ENCODE peak calls at places on chromosomes 11 and 22, in five cellular contexts. H is astrocyte of the spinal cord, P is ovary, E is left ventricle myocardium inferior, K is uterus. U is an unnamed sample.

GRCh38 chr11:75241036-75241905 is 697 bp downstream of the TPBGL start:
- DNase-seq in H (peak; percentile 76), P (peak; percentile 68), E (peak; percentile 83), K (peak; percentile 87), U (peak; percentile 27)

GRCh38 chr11:2447951-2448650 is 3.3 kb downstream of the KCNQ1 start:
- DNase-seq in H (no peak), P (no peak), E (no peak), K (no peak), U (no peak)

GRCh38 chr11:108958446-108959123 is 293.7 kb downstream of the DDX10 start:
- DNase-seq in H (peak; percentile 68), P (no peak), E (no peak), K (no peak), U (no peak)

GRCh38 chr11:69665669-69666068 is 9.5 kb downstream of the LTO1 start:
- DNase-seq in H (no peak), P (no peak), E (no peak), K (no peak), U (no peak)

GRCh38 chr11:119878990-119879389 is 150.0 kb upstream of the NECTIN1 start:
- DNase-seq in H (no peak), P (no peak), E (no peak), K (no peak), U (no peak)

GRCh38 chr11:126434950-126435335 is 79.5 kb downstream of the ST3GAL4 start:
- DNase-seq in H (no peak), P (no peak), E (no peak), K (no peak), U (no peak)

GRCh38 chr11:70788247-70789022 is 390.1 kb downstream of the CTTN start:
- DNase-seq in H (peak; percentile 88), P (no peak), E (no peak), K (no peak), U (peak; percentile 76)

GRCh38 chr11:14620027-14620511 is 23.5 kb upstream of the PDE3B start:
- DNase-seq in H (peak; percentile 19), P (no peak), E (no peak), K (no peak), U (peak; percentile 38)

GRCh38 chr22:49655168-49655812 is 172.4 kb downstream of the BRD1 start:
- DNase-seq in H (no peak), P (no peak), E (no peak), K (no peak), U (no peak)

GRCh38 chr11:57776101-57776511 is 14.5 kb downstream of the CTNND1 start:
- DNase-seq in H (peak; percentile 73), P (no peak), E (peak; percentile 31), K (no peak), U (peak; percentile 76)

GRCh38 chr11:57779275-57779674 is 17.7 kb downstream of the CTNND1 start:
- DNase-seq in H (peak; percentile 64), P (no peak), E (no peak), K (no peak), U (no peak)

GRCh38 chr11:57776577-57776976 is 15.0 kb downstream of the CTNND1 start:
- DNase-seq in H (no peak), P (no peak), E (no peak), K (no peak), U (no peak)

GRCh38 chr11:57777969-57778317 is 16.3 kb downstream of the CTNND1 start:
- DNase-seq in H (peak; percentile 51), P (no peak), E (no peak), K (no peak), U (no peak)

GRCh38 chr11:57778318-57779037 is 16.9 kb downstream of the CTNND1 start:
- DNase-seq in H (peak; percentile 98), P (peak; percentile 94), E (peak; percentile 92), K (peak; percentile 82), U (peak; percentile 100)
- H3K4me3 ChIP-seq in H (peak overlapping the region; percentile 9), P (peak overlapping the region; percentile 17), E (peak overlapping the region; percentile 54), K (no peak overlapping the region), U (peak overlapping the region; percentile 23)

GRCh38 chr22:31628969-31629723 is 32.9 kb downstream of the PISD start:
- DNase-seq in H (no peak), P (no peak), E (no peak), K (no peak), U (no peak)

GRCh38 chr22:31628362-31628761 is 33.7 kb downstream of the PISD start:
- DNase-seq in H (no peak), P (no peak), E (no peak), K (no peak), U (no peak)

GRCh38 chr22:31630331-31631329 is 31.4 kb downstream of the PISD start:
- DNase-seq in H (peak; percentile 79), P (peak; percentile 79), E (peak; percentile 82), K (peak; percentile 81), U (no peak)

GRCh38 chr22:31631381-31631780 is 30.6 kb downstream of the PISD start:
- DNase-seq in H (no peak), P (no peak), E (no peak), K (no peak), U (no peak)

GRCh38 chr22:31629741-31630184 is 32.3 kb downstream of the PISD start:
- DNase-seq in H (no peak), P (no peak), E (no peak), K (no peak), U (no peak)
- TF ChIP-seq CTCF in H (no peak), P (no peak), E (no peak), K (no peak), U (no peak)

GRCh38 chr11:64544616-64545296 is 46.3 kb upstream of the SLC22A12 start:
- DNase-seq in H (no peak), P (no peak), E (no peak), K (no peak), U (no peak)
- H3K4me3 ChIP-seq in H (no peak overlapping the region), P (no peak overlapping the region), E (no peak overlapping the region), K (no peak overlapping the region), U (no peak overlapping the region)

GRCh38 chr22:41975299-41976069 is 6.2 kb downstream of the SEPTIN3 start:
- DNase-seq in H (no peak), P (no peak), E (no peak), K (no peak), U (no peak)

GRCh38 chr22:41974691-41975290 is 5.5 kb downstream of the SEPTIN3 start:
- DNase-seq in H (no peak), P (no peak), E (no peak), K (no peak), U (no peak)

GRCh38 chr22:41976070-41976901 is 7.0 kb downstream of the SEPTIN3 start:
- DNase-seq in H (no peak), P (no peak), E (peak; percentile 31), K (no peak), U (no peak)

GRCh38 chr22:41978732-41979131 is 9.5 kb downstream of the SEPTIN3 start:
- DNase-seq in H (no peak), P (no peak), E (no peak), K (no peak), U (no peak)

DNA sequence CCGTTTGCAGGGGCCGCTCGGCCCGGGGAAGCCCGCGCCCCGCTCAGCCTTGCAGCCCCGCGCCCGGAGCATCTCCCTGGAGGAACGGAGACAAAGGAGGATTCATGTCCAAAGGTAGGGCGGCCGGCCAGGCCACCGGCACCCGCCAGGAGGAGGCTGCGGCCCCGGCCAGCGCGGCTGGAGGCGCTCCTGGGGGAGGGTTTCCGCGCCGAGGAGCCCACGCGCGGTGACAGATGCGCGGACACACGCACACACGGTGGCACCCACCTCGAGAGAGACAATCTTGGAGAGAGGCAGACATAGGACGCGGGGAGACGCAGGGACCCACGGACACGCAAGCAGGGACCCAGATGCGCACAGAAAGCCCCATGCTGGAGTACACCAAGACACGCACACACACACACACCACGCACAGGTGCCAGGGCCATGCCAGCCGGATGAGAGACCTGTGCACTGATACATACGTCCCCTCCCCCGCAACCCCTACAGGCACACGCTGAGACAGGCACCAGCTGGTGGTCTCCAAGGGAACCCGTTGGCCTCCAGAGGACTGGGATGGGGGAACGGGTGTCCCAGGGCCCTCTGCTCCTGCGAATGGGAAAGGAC is 7.8 kb downstream of the SEPTIN3 start:
- DNase-seq in H (no peak), P (no peak), E (no peak), K (no peak), U (no peak)
- TF ChIP-seq CTCF in H (no peak), P (no peak), E (no peak), K (no peak), U (no peak)

GRCh38 chr11:122653911-122654310 is 1.6 kb upstream of the UBASH3B start:
- DNase-seq in H (peak; percentile 11), P (no peak), E (no peak), K (no peak), U (no peak)

GRCh38 chr11:122656073-122656630 is 630 bp downstream of the UBASH3B start:
- DNase-seq in H (peak; percentile 75), P (peak; percentile 49), E (peak; percentile 35), K (peak; percentile 56), U (no peak)

GRCh38 chr11:122659676-122660571 is 4.4 kb downstream of the UBASH3B start:
- DNase-seq in H (no peak), P (no peak), E (no peak), K (no peak), U (no peak)

GRCh38 chr11:122655527-122656072 is at the start of gene UBASH3B:
- DNase-seq in H (peak; percentile 93), P (peak; percentile 47), E (peak; percentile 79), K (peak; percentile 63), U (peak; percentile 68)

GRCh38 chr11:122656631-122657101 is 1.1 kb downstream of the UBASH3B start:
- DNase-seq in H (peak; percentile 51), P (no peak), E (peak; percentile 36), K (no peak), U (no peak)
- H3K4me3 ChIP-seq in H (peak overlapping the region; percentile 88), P (peak overlapping the region; percentile 72), E (peak overlapping the region; percentile 87), K (peak overlapping the region; percentile 57), U (peak overlapping the region; percentile 85)

GRCh38 chr11:3971756-3972404 is 116.4 kb downstream of the STIM1 start:
- DNase-seq in H (no peak), P (no peak), E (no peak), K (no peak), U (no peak)
- TF ChIP-seq CTCF in H (no peak), P (no peak), E (no peak), K (no peak), U (peak; percentile 22)